ENCODE peak calls at places on chromosomes 11 and 22, in nine cellular contexts. L is endothelial cell; A is activated T-cell treated with anti-CD3 and anti-CD28 coated beads, Interleukin-2, amount 50 U/mL, for 72 hours; H is H7; W is HepG2; S is head of caudate nucleus; Y is ACHN; J is activated naive CD4-positive, alpha-beta T cell treated with anti-CD3 and anti-CD28 coated beads, Interleukin-2, amount 50 U/mL, for 16 hours; C is activated CD8-positive, alpha-beta memory T cell treated with anti-CD3 and anti-CD28 coated beads, Interleukin-2, amount 50 U/mL, for 4 hours. P is an unnamed sample.

GRCh38 chr22:37659897-37660708 is 1.6 kb downstream of the PDXP start:
- DNase-seq in J (no peak), Y (no peak), C (no peak), S (no peak), W (no peak), L (no peak), A (no peak), H (no peak), P (peak; percentile 42)

GRCh38 chr11:59295435-59295834 is 63.3 kb upstream of the OR5AN1 start:
- DNase-seq in Y (no peak), S (no peak), A (no peak), H (no peak), L (no peak), J (no peak), C (no peak), W (no peak), P (no peak)

GRCh38 chr11:50169634-50170033 is 137.0 kb downstream of the OR4C45 start:
- DNase-seq in H (no peak), A (no peak), C (no peak), L (no peak), W (no peak), S (no peak), Y (no peak), J (no peak), P (no peak)

GRCh38 chr11:1834791-1835670 is at the start of gene SYT8:
- DNase-seq in L (no peak), A (no peak), H (peak; percentile 60), S (no peak), Y (no peak), W (no peak), J (no peak), C (no peak), P (peak; percentile 83)

GRCh38 chr11:132134322-132134721 is 763.9 kb downstream of the NTM start:
- DNase-seq in H (no peak), A (no peak), W (no peak), L (no peak), J (no peak), S (no peak), Y (no peak), C (no peak), P (no peak)

GRCh38 chr11:995752-996420 is 40.6 kb downstream of the MUC6 start:
- DNase-seq in A (no peak), W (no peak), L (no peak), S (peak; percentile 47), C (no peak), H (no peak), Y (no peak), J (no peak), P (no peak)

GRCh38 chr11:111730031-111730430 is 36.2 kb downstream of the PPP2R1B start:
- DNase-seq in Y (no peak), A (no peak), J (no peak), W (no peak), C (no peak), L (no peak), S (no peak), H (no peak), P (peak; percentile 43)

GRCh38 chr22:49119551-49119952 is 708.1 kb downstream of the BRD1 start:
- DNase-seq in A (no peak), S (no peak), C (no peak), W (no peak), J (no peak), H (peak; percentile 68), L (no peak), Y (no peak), P (peak; percentile 51)

GRCh38 chr11:68125164-68125563 is 4.0 kb upstream of the CHKA start:
- DNase-seq in Y (no peak), H (no peak), C (no peak), W (no peak), A (no peak), J (no peak), L (no peak), S (no peak), P (no peak)

GRCh38 chr11:75733346-75734107 is 15.9 kb downstream of the MOGAT2 start:
- DNase-seq in S (no peak), H (no peak), C (no peak), Y (no peak), A (peak; percentile 9), W (no peak), L (no peak), J (no peak), P (peak; percentile 60)

GRCh38 chr11:129739339-129739738 is 76.3 kb upstream of the TMEM45B start:
- DNase-seq in Y (no peak), H (no peak), L (no peak), C (no peak), A (no peak), W (no peak), S (no peak), J (no peak), P (no peak)

GRCh38 chr11:27234043-27234668 is 128.9 kb downstream of the CCDC34 start:
- DNase-seq in H (no peak), Y (peak; percentile 68), A (no peak), C (no peak), S (no peak), W (peak; percentile 82), L (no peak), J (no peak), P (peak; percentile 87)

GRCh38 chr11:44186531-44186930 is 91.1 kb downstream of the EXT2 start:
- DNase-seq in Y (no peak), W (no peak), J (no peak), C (no peak), S (no peak), H (no peak), L (no peak), A (no peak), P (no peak)

GRCh38 chr11:133228406-133229330 is 303.6 kb downstream of the OPCML start:
- DNase-seq in W (no peak), S (no peak), H (peak; percentile 80), A (no peak), J (no peak), Y (no peak), C (no peak), L (peak; percentile 17), P (no peak)

GRCh38 chr11:28009383-28009782 is 98.6 kb downstream of the KIF18A start:
- DNase-seq in S (no peak), L (no peak), C (no peak), J (no peak), W (no peak), H (no peak), A (no peak), Y (peak; percentile 8), P (no peak)

GRCh38 chr22:31230871-31231621 is 18.9 kb downstream of the LIMK2 start:
- DNase-seq in A (peak; percentile 14), C (peak; percentile 53), S (peak; percentile 40), H (no peak), Y (peak; percentile 41), J (peak; percentile 51), W (peak; percentile 83), L (peak; percentile 44), P (peak; percentile 81)

GRCh38 chr11:63672934-63673539 is 1.9 kb upstream of the ATL3 start:
- DNase-seq in H (no peak), J (no peak), L (no peak), C (no peak), A (no peak), W (peak; percentile 39), S (no peak), Y (no peak), P (peak; percentile 68)

P was measured in osteoblast.